ENCODE peak calls at places on chromosomes 5 and 9, in seven cellular contexts. One of them, this sample, is unnamed.

GRCh38 chr9:80492221-80492620 is 920.5 kb downstream of the TLE4 start:
- DNase-seq in Panc1: no peak
- DNase-seq in A549: no peak
- DNase-seq in PC-3: peak; percentile 16
- DNase-seq in CD8-positive, alpha-beta T cell: no peak
- DNase-seq in H1: no peak
- DNase-seq in heart left ventricle: peak; percentile 37
- DNase-seq in this sample: no peak

GRCh38 chr5:160251406-160252155 is 22.3 kb downstream of the FABP6 start:
- DNase-seq in heart left ventricle: no peak
- DNase-seq in H1: no peak
- DNase-seq in PC-3: no peak
- DNase-seq in A549: no peak
- DNase-seq in CD8-positive, alpha-beta T cell: no peak
- DNase-seq in Panc1: no peak
- DNase-seq in this sample: no peak

GRCh38 chr9:2610985-2611384 is 10.6 kb upstream of the VLDLR start:
- DNase-seq in A549: no peak
- DNase-seq in H1: no peak
- DNase-seq in PC-3: no peak
- DNase-seq in CD8-positive, alpha-beta T cell: no peak
- DNase-seq in heart left ventricle: no peak
- DNase-seq in Panc1: no peak
- DNase-seq in this sample: no peak

GRCh38 chr5:56561-57290 is 35.2 kb upstream of the PLEKHG4B start:
- DNase-seq in Panc1: no peak
- DNase-seq in PC-3: peak; percentile 56
- DNase-seq in CD8-positive, alpha-beta T cell: no peak
- DNase-seq in heart left ventricle: no peak
- DNase-seq in H1: no peak
- DNase-seq in A549: no peak
- DNase-seq in this sample: no peak

GRCh38 chr5:67496051-67496450 is 299.5 kb upstream of the CD180 start:
- DNase-seq in A549: no peak
- DNase-seq in heart left ventricle: no peak
- DNase-seq in Panc1: no peak
- DNase-seq in CD8-positive, alpha-beta T cell: no peak
- DNase-seq in H1: no peak
- DNase-seq in PC-3: no peak
- DNase-seq in this sample: no peak

GRCh38 chr5:38441730-38442573 is 114.5 kb downstream of the LIFR start:
- DNase-seq in H1: peak; percentile 70
- DNase-seq in A549: peak; percentile 82
- DNase-seq in CD8-positive, alpha-beta T cell: peak; percentile 64
- DNase-seq in heart left ventricle: peak; percentile 87
- DNase-seq in PC-3: peak; percentile 98
- DNase-seq in Panc1: peak; percentile 89
- DNase-seq in this sample: peak; percentile 86

GRCh38 chr9:87564111-87564510 is 66.4 kb downstream of the DAPK1 start:
- DNase-seq in PC-3: no peak
- DNase-seq in H1: no peak
- DNase-seq in heart left ventricle: no peak
- DNase-seq in A549: no peak
- DNase-seq in Panc1: no peak
- DNase-seq in CD8-positive, alpha-beta T cell: no peak
- DNase-seq in this sample: no peak

GRCh38 chr5:136006164-136006563 is 22.6 kb upstream of the TGFBI start:
- DNase-seq in PC-3: no peak
- DNase-seq in Panc1: no peak
- DNase-seq in H1: no peak
- DNase-seq in CD8-positive, alpha-beta T cell: no peak
- DNase-seq in A549: no peak
- DNase-seq in heart left ventricle: no peak
- DNase-seq in this sample: no peak

GRCh38 chr5:32283061-32283460 is 29.7 kb downstream of the MTMR12 start:
- DNase-seq in CD8-positive, alpha-beta T cell: no peak
- DNase-seq in heart left ventricle: no peak
- DNase-seq in H1: no peak
- DNase-seq in Panc1: no peak
- DNase-seq in A549: no peak
- DNase-seq in PC-3: no peak
- DNase-seq in this sample: no peak

GRCh38 chr5:98314262-98314661 is 459.2 kb upstream of the RGMB start:
- DNase-seq in CD8-positive, alpha-beta T cell: no peak
- DNase-seq in A549: no peak
- DNase-seq in H1: no peak
- DNase-seq in PC-3: peak; percentile 91
- DNase-seq in Panc1: peak; percentile 60
- DNase-seq in heart left ventricle: no peak
- DNase-seq in this sample: no peak

GRCh38 chr9:76180541-76180940 is 213.7 kb downstream of the RFK start:
- DNase-seq in H1: no peak
- DNase-seq in Panc1: no peak
- DNase-seq in PC-3: no peak
- DNase-seq in CD8-positive, alpha-beta T cell: no peak
- DNase-seq in heart left ventricle: no peak
- DNase-seq in A549: no peak
- DNase-seq in this sample: no peak

GRCh38 chr9:99259231-99259918 is 37.3 kb downstream of the SEC61B start:
- DNase-seq in Panc1: no peak
- DNase-seq in A549: no peak
- DNase-seq in heart left ventricle: peak; percentile 93
- DNase-seq in H1: no peak
- DNase-seq in CD8-positive, alpha-beta T cell: no peak
- DNase-seq in PC-3: no peak
- DNase-seq in this sample: peak; percentile 76

GRCh38 chr9:7533376-7534090 is 266.0 kb downstream of the DMAC1 start:
- DNase-seq in CD8-positive, alpha-beta T cell: no peak
- DNase-seq in Panc1: no peak
- DNase-seq in PC-3: no peak
- DNase-seq in heart left ventricle: no peak
- DNase-seq in A549: no peak
- DNase-seq in H1: no peak
- DNase-seq in this sample: no peak

GRCh38 chr9:131470581-131470991 is 32.1 kb upstream of the POMT1 start:
- DNase-seq in CD8-positive, alpha-beta T cell: no peak
- DNase-seq in heart left ventricle: no peak
- DNase-seq in Panc1: no peak
- DNase-seq in PC-3: no peak
- DNase-seq in H1: no peak
- DNase-seq in A549: no peak
- DNase-seq in this sample: no peak

GRCh38 chr9:22141906-22142305 is 132.8 kb upstream of the CDKN2B start:
- DNase-seq in PC-3: peak; percentile 6
- DNase-seq in Panc1: no peak
- DNase-seq in CD8-positive, alpha-beta T cell: no peak
- DNase-seq in A549: no peak
- DNase-seq in heart left ventricle: no peak
- DNase-seq in H1: no peak
- DNase-seq in this sample: no peak

GRCh38 chr9:93129286-93129685 is 4.8 kb downstream of the NINJ1 start:
- DNase-seq in H1: no peak
- DNase-seq in A549: no peak
- DNase-seq in PC-3: no peak
- DNase-seq in Panc1: no peak
- DNase-seq in CD8-positive, alpha-beta T cell: no peak
- DNase-seq in heart left ventricle: peak; percentile 53
- DNase-seq in this sample: no peak

GRCh38 chr9:92425578-92425977 is 1.3 kb upstream of the OMD start:
- DNase-seq in Panc1: no peak
- DNase-seq in H1: no peak
- DNase-seq in CD8-positive, alpha-beta T cell: no peak
- DNase-seq in heart left ventricle: no peak
- DNase-seq in PC-3: no peak
- DNase-seq in A549: no peak
- DNase-seq in this sample: no peak

GRCh38 chr5:10315824-10316509 is 8.3 kb upstream of the CMBL start:
- DNase-seq in Panc1: no peak
- DNase-seq in PC-3: no peak
- DNase-seq in heart left ventricle: no peak
- DNase-seq in A549: no peak
- DNase-seq in H1: no peak
- DNase-seq in CD8-positive, alpha-beta T cell: no peak
- DNase-seq in this sample: no peak

GRCh38 chr5:37715361-37715760 is 124.5 kb downstream of the GDNF start:
- DNase-seq in A549: no peak
- DNase-seq in CD8-positive, alpha-beta T cell: no peak
- DNase-seq in heart left ventricle: no peak
- DNase-seq in H1: no peak
- DNase-seq in Panc1: no peak
- DNase-seq in PC-3: peak; percentile 62
- DNase-seq in this sample: no peak

GRCh38 chr5:56126487-56127179 is 106.5 kb downstream of the ANKRD55 start:
- DNase-seq in CD8-positive, alpha-beta T cell: no peak
- DNase-seq in A549: no peak
- DNase-seq in H1: no peak
- DNase-seq in heart left ventricle: no peak
- DNase-seq in Panc1: no peak
- DNase-seq in PC-3: peak; percentile 54
- DNase-seq in this sample: peak; percentile 5

GRCh38 chr9:137188086-137188489 is 272 bp downstream of the ANAPC2 start:
- DNase-seq in CD8-positive, alpha-beta T cell: no peak
- DNase-seq in H1: no peak
- DNase-seq in PC-3: no peak
- DNase-seq in A549: no peak
- DNase-seq in heart left ventricle: no peak
- DNase-seq in Panc1: no peak
- DNase-seq in this sample: no peak
- H3K27ac ChIP-seq in CD8-positive, alpha-beta T cell: peak overlapping the region; percentile 96
- H3K27ac ChIP-seq in H1: peak overlapping the region; percentile 57
- H3K27ac ChIP-seq in PC-3: peak overlapping the region; percentile 92
- H3K27ac ChIP-seq in A549: peak overlapping the region; percentile 97
- H3K27ac ChIP-seq in heart left ventricle: peak overlapping the region; percentile 99
- H3K27ac ChIP-seq in Panc1: peak overlapping the region; percentile 74
- H3K27ac ChIP-seq in this sample: peak overlapping the region; percentile 71

GRCh38 chr9:111013250-111013649 is 25.0 kb downstream of the LPAR1 start:
- DNase-seq in PC-3: no peak
- DNase-seq in H1: no peak
- DNase-seq in CD8-positive, alpha-beta T cell: no peak
- DNase-seq in Panc1: no peak
- DNase-seq in A549: no peak
- DNase-seq in heart left ventricle: no peak
- DNase-seq in this sample: no peak

GRCh38 chr9:111003182-111003581 is 35.1 kb downstream of the LPAR1 start:
- DNase-seq in CD8-positive, alpha-beta T cell: no peak
- DNase-seq in Panc1: no peak
- DNase-seq in PC-3: no peak
- DNase-seq in A549: no peak
- DNase-seq in heart left ventricle: no peak
- DNase-seq in H1: no peak
- DNase-seq in this sample: no peak

GRCh38 chr9:111013707-111014106 is 24.6 kb downstream of the LPAR1 start:
- DNase-seq in Panc1: no peak
- DNase-seq in PC-3: no peak
- DNase-seq in H1: no peak
- DNase-seq in CD8-positive, alpha-beta T cell: no peak
- DNase-seq in A549: no peak
- DNase-seq in heart left ventricle: no peak
- DNase-seq in this sample: no peak

GRCh38 chr9:111005711-111006482 is 32.4 kb downstream of the LPAR1 start:
- DNase-seq in PC-3: no peak
- DNase-seq in heart left ventricle: no peak
- DNase-seq in H1: no peak
- DNase-seq in A549: no peak
- DNase-seq in CD8-positive, alpha-beta T cell: no peak
- DNase-seq in Panc1: no peak
- DNase-seq in this sample: no peak

GRCh38 chr9:111008148-111009075 is 29.9 kb downstream of the LPAR1 start:
- DNase-seq in heart left ventricle: no peak
- DNase-seq in Panc1: no peak
- DNase-seq in CD8-positive, alpha-beta T cell: no peak
- DNase-seq in PC-3: no peak
- DNase-seq in A549: no peak
- DNase-seq in H1: no peak
- DNase-seq in this sample: no peak
- H3K27ac ChIP-seq in heart left ventricle: no peak overlapping the region
- H3K27ac ChIP-seq in Panc1: no peak overlapping the region
- H3K27ac ChIP-seq in CD8-positive, alpha-beta T cell: no peak overlapping the region
- H3K27ac ChIP-seq in PC-3: no peak overlapping the region
- H3K27ac ChIP-seq in A549: peak overlapping the region; percentile 13
- H3K27ac ChIP-seq in H1: no peak overlapping the region
- H3K27ac ChIP-seq in this sample: no peak overlapping the region

DNA sequence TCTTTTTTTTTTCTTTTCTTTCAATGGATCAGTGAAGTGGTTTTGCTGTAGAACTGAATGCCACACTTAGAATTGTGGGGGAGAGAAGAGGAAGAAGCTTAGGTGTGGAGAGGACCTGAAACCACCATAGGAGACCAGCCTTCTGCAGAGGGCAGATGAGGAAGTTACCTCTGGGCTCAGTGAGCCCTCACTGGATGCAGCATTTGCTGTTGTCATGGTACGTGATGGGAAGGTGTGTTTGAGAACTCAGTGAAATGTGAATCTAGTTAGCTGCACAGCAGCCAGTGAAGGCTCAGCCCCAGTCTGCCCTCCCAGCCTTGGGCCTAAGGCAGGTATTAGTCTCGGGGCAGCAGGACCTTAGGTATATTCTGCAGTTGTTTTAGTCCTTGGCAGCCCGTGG is 17.5 kb downstream of the CYFIP2 start:
- DNase-seq in Panc1: no peak
- DNase-seq in H1: no peak
- DNase-seq in CD8-positive, alpha-beta T cell: no peak
- DNase-seq in heart left ventricle: no peak
- DNase-seq in A549: no peak
- DNase-seq in PC-3: no peak
- DNase-seq in this sample: no peak
- H3K27ac ChIP-seq in Panc1: no peak overlapping the region
- H3K27ac ChIP-seq in H1: no peak overlapping the region
- H3K27ac ChIP-seq in CD8-positive, alpha-beta T cell: peak overlapping the region; percentile 16
- H3K27ac ChIP-seq in heart left ventricle: peak overlapping the region; percentile 80
- H3K27ac ChIP-seq in A549: no peak overlapping the region
- H3K27ac ChIP-seq in PC-3: no peak overlapping the region
- H3K27ac ChIP-seq in this sample: peak overlapping the region; percentile 17

DNA sequence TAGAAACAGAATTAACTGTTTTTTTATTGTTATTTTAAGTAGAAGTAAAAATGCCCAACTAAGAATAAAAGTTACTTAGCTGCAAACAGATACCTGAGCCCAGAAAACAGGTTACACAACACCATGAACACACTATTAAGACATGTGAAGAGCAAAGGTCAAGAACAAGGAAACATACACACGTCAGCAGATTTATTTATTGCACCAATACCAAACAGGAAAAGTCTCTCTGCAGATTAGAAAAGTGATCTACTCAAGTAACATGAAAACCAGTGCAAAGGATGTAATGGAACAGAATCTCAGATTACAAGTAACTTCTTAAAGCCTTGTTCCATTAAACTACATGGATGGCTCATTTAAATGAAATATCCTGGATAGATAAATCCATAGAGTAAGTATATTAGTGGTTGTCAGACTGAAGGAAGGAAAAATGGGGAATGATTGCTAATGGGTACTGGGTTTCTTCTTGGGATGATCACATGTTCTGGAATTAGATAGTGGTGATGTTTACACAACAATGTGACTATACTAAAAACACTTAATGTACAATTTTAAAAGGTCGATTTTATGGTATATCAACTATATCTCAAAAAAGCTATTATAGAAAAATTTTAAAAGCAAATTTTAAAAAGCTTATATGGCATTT is 6.1 kb downstream of the SAR1B start:
- DNase-seq in PC-3: peak; percentile 61
- DNase-seq in CD8-positive, alpha-beta T cell: no peak
- DNase-seq in heart left ventricle: no peak
- DNase-seq in Panc1: no peak
- DNase-seq in H1: no peak
- DNase-seq in A549: no peak
- DNase-seq in this sample: no peak
- H3K27ac ChIP-seq in PC-3: peak overlapping the region; percentile 42
- H3K27ac ChIP-seq in CD8-positive, alpha-beta T cell: no peak overlapping the region
- H3K27ac ChIP-seq in heart left ventricle: no peak overlapping the region
- H3K27ac ChIP-seq in Panc1: no peak overlapping the region
- H3K27ac ChIP-seq in H1: no peak overlapping the region
- H3K27ac ChIP-seq in A549: no peak overlapping the region
- H3K27ac ChIP-seq in this sample: no peak overlapping the region

GRCh38 chr9:14365667-14366066 is 51.7 kb upstream of the NFIB start:
- DNase-seq in heart left ventricle: no peak
- DNase-seq in H1: no peak
- DNase-seq in CD8-positive, alpha-beta T cell: no peak
- DNase-seq in PC-3: no peak
- DNase-seq in Panc1: no peak
- DNase-seq in A549: no peak
- DNase-seq in this sample: no peak
- H3K27ac ChIP-seq in heart left ventricle: peak overlapping the region; percentile 27
- H3K27ac ChIP-seq in H1: no peak overlapping the region
- H3K27ac ChIP-seq in CD8-positive, alpha-beta T cell: no peak overlapping the region
- H3K27ac ChIP-seq in PC-3: no peak overlapping the region
- H3K27ac ChIP-seq in Panc1: no peak overlapping the region
- H3K27ac ChIP-seq in A549: no peak overlapping the region
- H3K27ac ChIP-seq in this sample: no peak overlapping the region